ENCODE peak calls at places on chromosomes 12 and 14, in seven cellular contexts. One of them, this sample, is unnamed.

GRCh38 chr12:109098142-109098652 is 800 bp downstream of the UNG start:
- DNase-seq in HuH-7.5: no peak
- DNase-seq in NCI-H1694 treated with DMSO at 0.1 percent for 48 hours: no peak
- DNase-seq in foreskin fibroblast: peak
- DNase-seq in fibroblast of lung: peak
- DNase-seq in brain microvascular endothelial cell: peak
- DNase-seq in iris pigment epithelial cell: peak
- DNase-seq in this sample: no peak

GRCh38 chr12:93191956-93192355 is 185.8 kb upstream of the NUDT4 start:
- DNase-seq in foreskin fibroblast: peak
- DNase-seq in fibroblast of lung: peak
- DNase-seq in iris pigment epithelial cell: peak
- DNase-seq in brain microvascular endothelial cell: no peak
- DNase-seq in HuH-7.5: no peak
- DNase-seq in NCI-H1694 treated with DMSO at 0.1 percent for 48 hours: no peak
- DNase-seq in this sample: no peak

GRCh38 chr12:96720363-96720705 is 186.7 kb upstream of the NEDD1 start:
- DNase-seq in fibroblast of lung: no peak
- DNase-seq in brain microvascular endothelial cell: peak
- DNase-seq in HuH-7.5: peak
- DNase-seq in foreskin fibroblast: no peak
- DNase-seq in NCI-H1694 treated with DMSO at 0.1 percent for 48 hours: no peak
- DNase-seq in iris pigment epithelial cell: no peak
- DNase-seq in this sample: peak

GRCh38 chr12:66688836-66689439 is 10.1 kb upstream of the GRIP1 start:
- DNase-seq in brain microvascular endothelial cell: peak
- DNase-seq in foreskin fibroblast: peak
- DNase-seq in iris pigment epithelial cell: peak
- DNase-seq in NCI-H1694 treated with DMSO at 0.1 percent for 48 hours: no peak
- DNase-seq in fibroblast of lung: peak
- DNase-seq in HuH-7.5: peak
- DNase-seq in this sample: no peak

GRCh38 chr14:75182820-75183219 is 6.4 kb upstream of the TMED10 start:
- DNase-seq in HuH-7.5: no peak
- DNase-seq in iris pigment epithelial cell: peak
- DNase-seq in foreskin fibroblast: peak
- DNase-seq in brain microvascular endothelial cell: peak
- DNase-seq in fibroblast of lung: peak
- DNase-seq in NCI-H1694 treated with DMSO at 0.1 percent for 48 hours: no peak
- DNase-seq in this sample: no peak

GRCh38 chr14:96762650-96763049 is 34.5 kb upstream of the VRK1 start:
- DNase-seq in iris pigment epithelial cell: peak
- DNase-seq in foreskin fibroblast: peak
- DNase-seq in fibroblast of lung: peak
- DNase-seq in brain microvascular endothelial cell: peak
- DNase-seq in HuH-7.5: peak
- DNase-seq in NCI-H1694 treated with DMSO at 0.1 percent for 48 hours: peak
- DNase-seq in this sample: peak

GRCh38 chr14:91129261-91129660 is 15.4 kb downstream of the DGLUCY start:
- DNase-seq in NCI-H1694 treated with DMSO at 0.1 percent for 48 hours: no peak
- DNase-seq in iris pigment epithelial cell: peak
- DNase-seq in HuH-7.5: no peak
- DNase-seq in fibroblast of lung: no peak
- DNase-seq in brain microvascular endothelial cell: no peak
- DNase-seq in foreskin fibroblast: no peak
- DNase-seq in this sample: no peak

GRCh38 chr14:26486922-26487321 is 110.9 kb downstream of the NOVA1 start:
- DNase-seq in iris pigment epithelial cell: peak
- DNase-seq in HuH-7.5: no peak
- DNase-seq in NCI-H1694 treated with DMSO at 0.1 percent for 48 hours: no peak
- DNase-seq in brain microvascular endothelial cell: no peak
- DNase-seq in fibroblast of lung: no peak
- DNase-seq in foreskin fibroblast: no peak
- DNase-seq in this sample: no peak

GRCh38 chr14:100297320-100298300 is 8.6 kb downstream of the SLC25A29 start:
- DNase-seq in iris pigment epithelial cell: peak
- DNase-seq in brain microvascular endothelial cell: peak
- DNase-seq in HuH-7.5: no peak
- DNase-seq in NCI-H1694 treated with DMSO at 0.1 percent for 48 hours: no peak
- DNase-seq in fibroblast of lung: peak
- DNase-seq in foreskin fibroblast: peak
- DNase-seq in this sample: no peak

GRCh38 chr12:122867701-122868461 is 28.0 kb downstream of the VPS37B start:
- DNase-seq in iris pigment epithelial cell: no peak
- DNase-seq in foreskin fibroblast: peak
- DNase-seq in brain microvascular endothelial cell: no peak
- DNase-seq in fibroblast of lung: no peak
- DNase-seq in HuH-7.5: no peak
- DNase-seq in NCI-H1694 treated with DMSO at 0.1 percent for 48 hours: no peak
- DNase-seq in this sample: no peak

GRCh38 chr14:52918486-52918885 is 32.4 kb downstream of the FERMT2 start:
- DNase-seq in NCI-H1694 treated with DMSO at 0.1 percent for 48 hours: no peak
- DNase-seq in brain microvascular endothelial cell: peak
- DNase-seq in HuH-7.5: no peak
- DNase-seq in fibroblast of lung: peak
- DNase-seq in foreskin fibroblast: peak
- DNase-seq in iris pigment epithelial cell: peak
- DNase-seq in this sample: peak

This sample was measured in central memory CD4-positive, alpha-beta T cell.